ENCODE peak calls at places on chromosomes 1 and 21, in five cellular contexts. M is CD4-positive, alpha-beta T cell; A is kidney epithelial cell; X is WTC11; B is omental fat pad. E is an unnamed sample.

GRCh38 chr1:32716312-32717126 is 13.9 kb upstream of the SYNC start:
- DNase-seq in M (peak; percentile 21), X (peak; percentile 99), B (no peak), A (no peak), E (peak; percentile 99)

GRCh38 chr21:26941436-26941835 is 25.5 kb downstream of the ADAMTS5 start:
- DNase-seq in B (no peak), X (no peak), M (no peak), A (no peak), E (no peak)

GRCh38 chr1:175338447-175339135 is 146.0 kb upstream of the KIAA0040 start:
- DNase-seq in A (no peak), M (peak; percentile 41), X (peak; percentile 85), B (no peak), E (peak; percentile 66)

GRCh38 chr1:180932373-180932772 is 19.7 kb downstream of the KIAA1614 start:
- DNase-seq in M (no peak), B (no peak), X (no peak), A (no peak), E (no peak)

GRCh38 chr1:56330400-56331026 is 248.8 kb downstream of the PLPP3 start:
- DNase-seq in M (no peak), B (no peak), A (peak; percentile 37), X (no peak), E (no peak)

GRCh38 chr1:167538657-167539056 is 14.9 kb downstream of the CREG1 start:
- DNase-seq in B (no peak), X (peak; percentile 65), A (no peak), M (no peak), E (no peak)

GRCh38 chr1:18542351-18542750 is 61.6 kb downstream of the KLHDC7A start:
- DNase-seq in M (no peak), B (no peak), A (no peak), X (no peak), E (no peak)

GRCh38 chr21:46661211-46661625 is 25.7 kb downstream of the PRMT2 start:
- DNase-seq in A (peak; percentile 34), X (peak; percentile 74), M (peak; percentile 65), B (no peak), E (no peak)

GRCh38 chr1:208434008-208434407 is 189.8 kb upstream of the PLXNA2 start:
- DNase-seq in M (no peak), X (no peak), A (no peak), B (no peak), E (no peak)

GRCh38 chr21:29436143-29436542 is 137.4 kb downstream of the BACH1 start:
- DNase-seq in X (no peak), B (no peak), M (peak; percentile 24), A (no peak), E (no peak)

GRCh38 chr1:180586671-180587155 is 27.9 kb downstream of the OVAAL start:
- DNase-seq in X (no peak), M (no peak), A (peak; percentile 89), B (no peak), E (peak; percentile 61)

GRCh38 chr1:57357462-57357861 is 66.4 kb downstream of the DAB1 start:
- DNase-seq in A (no peak), M (no peak), B (no peak), X (no peak), E (no peak)

GRCh38 chr1:71156633-71157032 is 75.8 kb upstream of the ZRANB2 start:
- DNase-seq in A (no peak), M (no peak), B (no peak), X (no peak), E (no peak)

DNA sequence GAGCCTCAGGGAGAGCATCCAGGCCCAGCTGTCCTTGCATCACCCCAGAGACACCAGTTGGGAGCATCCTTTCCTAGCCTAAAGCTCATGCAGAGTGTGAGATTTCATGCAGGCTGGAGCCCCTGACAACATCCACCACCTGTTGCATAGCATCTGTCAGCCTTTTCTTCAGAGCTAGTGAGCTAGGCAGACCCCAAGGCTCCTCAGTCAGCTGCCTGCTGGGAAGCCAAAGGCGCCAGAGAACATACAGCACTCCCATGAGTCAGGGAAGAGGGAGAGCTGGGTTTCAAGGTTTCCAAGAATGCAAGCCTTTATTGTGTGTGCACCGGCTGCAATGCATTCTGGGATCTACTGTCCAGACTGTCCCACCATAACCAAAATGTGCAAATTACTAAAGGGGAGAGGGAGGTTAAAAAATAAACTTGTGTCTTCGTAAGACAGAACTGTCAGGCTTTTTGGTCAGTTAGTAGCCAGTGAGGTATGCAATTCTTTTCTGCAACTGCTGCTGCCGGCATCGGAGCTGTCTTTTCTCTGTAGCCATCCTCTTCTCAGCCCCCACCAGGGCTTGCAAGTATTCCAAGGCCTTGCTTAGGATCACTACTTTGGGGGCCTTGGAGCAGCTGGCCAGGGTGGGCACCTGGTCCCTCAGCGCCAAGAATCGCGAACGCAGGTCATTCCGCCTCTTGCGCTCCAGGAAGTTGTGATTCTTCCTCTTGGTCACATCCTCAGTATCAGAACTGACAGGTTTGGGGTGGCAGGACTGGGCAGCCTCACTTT is 4.6 kb downstream of the MYCL start:
- DNase-seq in X (no peak), A (no peak), M (no peak), B (no peak), E (no peak)
- TF ChIP-seq CTCF in X (no peak), A (no peak), M (no peak), B (no peak), E (no peak)

GRCh38 chr1:174262747-174263241 is 103.5 kb downstream of the RABGAP1L start:
- DNase-seq in M (no peak), A (peak; percentile 4), B (no peak), X (no peak), E (peak; percentile 35)

GRCh38 chr1:174258148-174258550 is 98.8 kb downstream of the RABGAP1L start:
- DNase-seq in A (peak; percentile 18), B (no peak), M (no peak), X (peak; percentile 45), E (peak; percentile 64)
- TF ChIP-seq CTCF in A (peak; percentile 56), B (no peak), M (peak; percentile 72), X (peak; percentile 35), E (peak; percentile 71)

GRCh38 chr21:25735221-25735894 is 586 bp downstream of the GABPA start:
- DNase-seq in B (peak; percentile 62), A (peak; percentile 41), M (peak; percentile 86), X (peak; percentile 91), E (peak; percentile 80)
- TF ChIP-seq CTCF in B (no peak), A (no peak), M (no peak), X (no peak), E (no peak)

DNA sequence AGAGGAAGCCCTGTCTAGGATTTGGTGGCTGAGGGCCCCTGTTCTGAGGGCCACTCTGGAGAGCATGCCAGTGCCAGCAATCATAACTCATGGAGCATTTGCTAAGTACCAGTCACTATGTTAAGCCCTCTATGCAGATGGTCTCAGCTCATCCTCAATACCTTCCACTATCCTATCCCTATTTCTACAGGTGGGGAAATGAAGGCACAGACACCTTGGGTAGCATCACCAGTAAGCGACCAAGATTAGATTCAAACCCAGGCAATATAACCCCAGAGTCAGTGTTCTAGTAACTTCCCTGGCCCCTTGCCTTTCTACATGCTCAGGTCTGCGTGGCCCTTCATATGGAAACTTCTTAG is 7.9 kb upstream of the NBPF1 start:
- DNase-seq in B (peak; percentile 22), X (no peak), M (no peak), A (no peak), E (no peak)
- TF ChIP-seq CTCF in B (no peak), X (peak; percentile 61), M (peak; percentile 32), A (no peak), E (peak; percentile 3)

GRCh38 chr1:22751124-22751531 is 40.5 kb downstream of the EPHB2 start:
- DNase-seq in M (no peak), A (no peak), X (peak; percentile 26), B (no peak), E (peak; percentile 56)
- TF ChIP-seq CTCF in M (no peak), A (no peak), X (no peak), B (no peak), E (no peak)

GRCh38 chr1:16999863-17000262 is 11.9 kb downstream of the ATP13A2 start:
- DNase-seq in M (no peak), A (no peak), X (no peak), B (no peak), E (no peak)
- TF ChIP-seq CTCF in M (no peak), A (no peak), X (no peak), B (no peak), E (peak; percentile 8)

DNA sequence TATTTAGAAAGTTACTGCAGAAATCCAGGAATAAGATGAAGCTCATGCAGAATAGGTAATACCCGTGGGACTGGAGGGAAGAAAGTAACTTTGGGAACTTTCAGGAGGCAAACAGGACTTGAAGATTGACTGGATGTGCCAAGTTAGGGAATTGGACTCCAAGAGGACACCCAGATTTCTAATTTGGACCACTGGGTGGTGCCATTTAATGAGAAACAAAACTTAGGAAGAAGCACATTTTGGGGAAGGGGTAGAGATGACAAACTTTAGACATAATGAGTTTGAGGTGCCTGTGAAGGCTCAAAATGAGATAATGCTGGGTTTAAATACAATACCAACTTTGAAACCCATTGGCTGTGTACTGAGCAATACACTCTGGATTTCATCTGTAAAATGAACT is 3.3 kb upstream of the B4GALT3 start:
- DNase-seq in X (no peak), M (no peak), A (no peak), B (no peak), E (no peak)
- TF ChIP-seq CTCF in X (no peak), M (peak; percentile 70), A (no peak), B (no peak), E (no peak)

GRCh38 chr21:16954787-16955186 is 558.1 kb upstream of the CXADR start:
- DNase-seq in A (no peak), X (no peak), M (no peak), B (no peak), E (no peak)
- TF ChIP-seq CTCF in A (no peak), X (no peak), M (no peak), B (no peak), E (no peak)

E was measured in Calu3.